ENCODE peak calls at places on chromosomes 13 and 19, in five cellular contexts. T is mesendoderm; K is activated T-helper 1 cell treated with Interleukin-2 at 50 U/mL for 16 hours; D is activated CD4-positive, alpha-beta T cell treated with anti-CD3 and anti-CD28 coated beads, Interleukin-2, amount 10 ng/mL, durations not matched to agents 7 days and 5 days; G is type B pancreatic cell. Y is an unnamed sample.

GRCh38 chr13:20960663-20961309 is 58.2 kb upstream of the XPO4 start:
- DNase-seq in T (no peak), K (no peak), D (no peak), G (no peak), Y (no peak)

GRCh38 chr13:45374917-45375316 is 33.9 kb upstream of the TPT1 start:
- DNase-seq in T (no peak), K (no peak), D (no peak), G (no peak), Y (no peak)

GRCh38 chr19:45164577-45165335 is 4.0 kb upstream of the NKPD1 start:
- DNase-seq in T (peak; percentile 87), K (peak; percentile 17), D (peak; percentile 46), G (no peak), Y (peak; percentile 53)

GRCh38 chr19:46113726-46114125 is 10.8 kb downstream of the IGFL3 start:
- DNase-seq in T (no peak), K (no peak), D (no peak), G (no peak), Y (no peak)

GRCh38 chr13:67069117-67069767 is 160.9 kb downstream of the PCDH9 start:
- DNase-seq in T (peak; percentile 61), K (no peak), D (no peak), G (no peak), Y (no peak)

GRCh38 chr19:40786060-40787037 is 8.3 kb downstream of the RAB4B start:
- DNase-seq in T (no peak), K (no peak), D (no peak), G (no peak), Y (no peak)

GRCh38 chr19:18379803-18380747 is 5.9 kb upstream of the GDF15 start:
- DNase-seq in T (peak; percentile 83), K (no peak), D (no peak), G (no peak), Y (no peak)

GRCh38 chr13:53901593-53901992 is 873.0 kb downstream of the OLFM4 start:
- DNase-seq in T (no peak), K (no peak), D (no peak), G (no peak), Y (no peak)

GRCh38 chr19:33241530-33242101 is 16.0 kb upstream of the SLC7A10 start:
- DNase-seq in T (peak; percentile 11), K (no peak), D (no peak), G (no peak), Y (no peak)

GRCh38 chr13:60226507-60226906 is 62.8 kb upstream of the DIAPH3 start:
- DNase-seq in T (peak; percentile 65), K (no peak), D (no peak), G (no peak), Y (no peak)

GRCh38 chr19:49758292-49758691 is 4.8 kb downstream of the TSKS start:
- DNase-seq in T (peak; percentile 56), K (no peak), D (no peak), G (no peak), Y (no peak)

GRCh38 chr13:112984954-112985802 is 16.2 kb downstream of the MCF2L start:
- DNase-seq in T (no peak), K (no peak), D (no peak), G (no peak), Y (no peak)

GRCh38 chr13:31545616-31546015 is 193.7 kb upstream of the RXFP2 start:
- DNase-seq in T (no peak), K (no peak), D (no peak), G (no peak), Y (no peak)

GRCh38 chr19:36051637-36052036 is 2.4 kb downstream of the THAP8 start:
- DNase-seq in T (peak; percentile 47), K (no peak), D (no peak), G (no peak), Y (no peak)

GRCh38 chr13:40517486-40518311 is 148.7 kb downstream of the FOXO1 start:
- DNase-seq in T (no peak), K (no peak), D (no peak), G (no peak), Y (no peak)

GRCh38 chr19:916645-917322 is 349 bp upstream of the KISS1R start:
- DNase-seq in T (no peak), K (no peak), D (no peak), G (peak; percentile 70), Y (no peak)

GRCh38 chr19:10061717-10062310 is 24.3 kb upstream of the SHFL start:
- DNase-seq in T (no peak), K (no peak), D (no peak), G (no peak), Y (no peak)

GRCh38 chr19:50416034-50416814 is 2.5 kb upstream of the SPIB start:
- DNase-seq in T (no peak), K (no peak), D (no peak), G (no peak), Y (no peak)

GRCh38 chr19:42553292-42554045 is 25.2 kb upstream of the CEACAM1 start:
- DNase-seq in T (no peak), K (no peak), D (no peak), G (peak; percentile 62), Y (peak; percentile 31)

GRCh38 chr19:41327076-41327475 is 17.1 kb downstream of the CCDC97 start:
- DNase-seq in T (no peak), K (no peak), D (no peak), G (no peak), Y (no peak)

GRCh38 chr13:27296496-27296895 is 25.9 kb downstream of the RASL11A start:
- DNase-seq in T (no peak), K (no peak), D (no peak), G (no peak), Y (no peak)

Y was measured in mesothelial cell of epicardium.